ENCODE peak calls at places on chromosome 7, in nine cellular contexts. One of them, this sample, is unnamed. For H3K9me3, the result is how much of the 10 kb centered on the place peaks cover.

GRCh38 chr7:80940539-80941205 is 21.8 kb upstream of the SEMA3C start:
- DNase-seq in uterus: no peak
- DNase-seq in MM.1S: no peak
- DNase-seq in Caco-2: no peak
- DNase-seq in kidney: no peak
- DNase-seq in mucosa of descending colon: no peak
- DNase-seq in adrenal gland: no peak
- DNase-seq in ovary: no peak
- DNase-seq in left ventricle myocardium inferior: no peak
- DNase-seq in this sample: peak

GRCh38 chr7:25949672-25950487 is 202.1 kb upstream of the NFE2L3 start:
- DNase-seq in uterus: no peak
- DNase-seq in MM.1S: peak
- DNase-seq in Caco-2: peak
- DNase-seq in kidney: peak
- DNase-seq in mucosa of descending colon: peak
- DNase-seq in adrenal gland: peak
- DNase-seq in ovary: no peak
- DNase-seq in left ventricle myocardium inferior: no peak
- DNase-seq in this sample: peak

GRCh38 chr7:142711722-142712616 is 37.3 kb upstream of the PRSS1 start:
- DNase-seq in uterus: no peak
- DNase-seq in MM.1S: peak
- DNase-seq in Caco-2: peak
- DNase-seq in kidney: no peak
- DNase-seq in mucosa of descending colon: no peak
- DNase-seq in adrenal gland: no peak
- DNase-seq in ovary: no peak
- DNase-seq in left ventricle myocardium inferior: no peak
- DNase-seq in this sample: peak

GRCh38 chr7:131521651-131522163 is 34.7 kb downstream of the PODXL start:
- DNase-seq in uterus: peak
- DNase-seq in MM.1S: no peak
- DNase-seq in Caco-2: peak
- DNase-seq in kidney: peak
- DNase-seq in mucosa of descending colon: peak
- DNase-seq in adrenal gland: peak
- DNase-seq in ovary: peak
- DNase-seq in left ventricle myocardium inferior: no peak
- DNase-seq in this sample: no peak

GRCh38 chr7:45185864-45186250 is 28.3 kb downstream of the RAMP3 start:
- DNase-seq in uterus: no peak
- DNase-seq in MM.1S: no peak
- DNase-seq in Caco-2: no peak
- DNase-seq in kidney: peak
- DNase-seq in mucosa of descending colon: no peak
- DNase-seq in adrenal gland: no peak
- DNase-seq in ovary: no peak
- DNase-seq in left ventricle myocardium inferior: no peak
- DNase-seq in this sample: no peak

GRCh38 chr7:96416599-96416998 is 94.7 kb upstream of the SLC25A13 start:
- DNase-seq in uterus: no peak
- DNase-seq in MM.1S: no peak
- DNase-seq in Caco-2: no peak
- DNase-seq in kidney: no peak
- DNase-seq in mucosa of descending colon: no peak
- DNase-seq in adrenal gland: no peak
- DNase-seq in ovary: no peak
- DNase-seq in left ventricle myocardium inferior: no peak
- DNase-seq in this sample: no peak

GRCh38 chr7:127895360-127895759 is 135.9 kb downstream of the LRRC4 start:
- DNase-seq in uterus: no peak
- DNase-seq in MM.1S: no peak
- DNase-seq in Caco-2: no peak
- DNase-seq in kidney: no peak
- DNase-seq in mucosa of descending colon: no peak
- DNase-seq in adrenal gland: no peak
- DNase-seq in ovary: no peak
- DNase-seq in left ventricle myocardium inferior: no peak
- DNase-seq in this sample: no peak

GRCh38 chr7:152140560-152140959 is 115.1 kb downstream of the GALNT11 start:
- DNase-seq in uterus: no peak
- DNase-seq in MM.1S: no peak
- DNase-seq in Caco-2: no peak
- DNase-seq in kidney: no peak
- DNase-seq in mucosa of descending colon: no peak
- DNase-seq in adrenal gland: no peak
- DNase-seq in ovary: no peak
- DNase-seq in left ventricle myocardium inferior: no peak
- DNase-seq in this sample: no peak

GRCh38 chr7:90596745-90597526 is 815 bp downstream of the CDK14 start:
- DNase-seq in uterus: no peak
- DNase-seq in MM.1S: no peak
- DNase-seq in Caco-2: peak
- DNase-seq in kidney: no peak
- DNase-seq in mucosa of descending colon: no peak
- DNase-seq in adrenal gland: no peak
- DNase-seq in ovary: no peak
- DNase-seq in left ventricle myocardium inferior: no peak
- DNase-seq in this sample: peak

GRCh38 chr7:73555411-73555982 is 2.0 kb downstream of the BCL7B start:
- DNase-seq in uterus: no peak
- DNase-seq in MM.1S: no peak
- DNase-seq in Caco-2: no peak
- DNase-seq in kidney: no peak
- DNase-seq in mucosa of descending colon: no peak
- DNase-seq in adrenal gland: no peak
- DNase-seq in ovary: no peak
- DNase-seq in left ventricle myocardium inferior: no peak
- DNase-seq in this sample: no peak

GRCh38 chr7:146115665-146116451 is 743 bp upstream of the CNTNAP2 start:
- DNase-seq in uterus: no peak
- DNase-seq in MM.1S: peak
- DNase-seq in Caco-2: peak
- DNase-seq in kidney: peak
- DNase-seq in mucosa of descending colon: peak
- DNase-seq in adrenal gland: peak
- DNase-seq in ovary: peak
- DNase-seq in left ventricle myocardium inferior: peak
- DNase-seq in this sample: peak

GRCh38 chr7:158824028-158824427 is 5.3 kb downstream of the ESYT2 start:
- DNase-seq in uterus: no peak
- DNase-seq in MM.1S: peak
- DNase-seq in Caco-2: no peak
- DNase-seq in kidney: no peak
- DNase-seq in mucosa of descending colon: no peak
- DNase-seq in adrenal gland: no peak
- DNase-seq in ovary: no peak
- DNase-seq in left ventricle myocardium inferior: no peak
- DNase-seq in this sample: no peak

GRCh38 chr7:90244909-90245841 is at the start of gene CFAP69:
- DNase-seq in uterus: peak
- DNase-seq in MM.1S: peak
- DNase-seq in Caco-2: peak
- DNase-seq in kidney: peak
- DNase-seq in mucosa of descending colon: peak
- DNase-seq in adrenal gland: peak
- DNase-seq in ovary: peak
- DNase-seq in left ventricle myocardium inferior: peak
- DNase-seq in this sample: peak

GRCh38 chr7:138804618-138805017 is 6.6 kb upstream of the ATP6V0A4 start:
- DNase-seq in uterus: no peak
- DNase-seq in MM.1S: no peak
- DNase-seq in Caco-2: no peak
- DNase-seq in kidney: no peak
- DNase-seq in mucosa of descending colon: no peak
- DNase-seq in adrenal gland: no peak
- DNase-seq in ovary: no peak
- DNase-seq in left ventricle myocardium inferior: no peak
- DNase-seq in this sample: no peak

GRCh38 chr7:94375167-94375566 is 19.5 kb upstream of the COL1A2 start:
- DNase-seq in uterus: peak
- DNase-seq in MM.1S: no peak
- DNase-seq in Caco-2: no peak
- DNase-seq in kidney: no peak
- DNase-seq in mucosa of descending colon: no peak
- DNase-seq in adrenal gland: no peak
- DNase-seq in ovary: peak
- DNase-seq in left ventricle myocardium inferior: peak
- DNase-seq in this sample: peak

GRCh38 chr7:22549667-22550513 is 49.9 kb upstream of the STEAP1B start:
- DNase-seq in uterus: no peak
- DNase-seq in MM.1S: peak
- DNase-seq in Caco-2: no peak
- DNase-seq in kidney: no peak
- DNase-seq in mucosa of descending colon: no peak
- DNase-seq in adrenal gland: no peak
- DNase-seq in ovary: no peak
- DNase-seq in left ventricle myocardium inferior: no peak
- DNase-seq in this sample: peak

GRCh38 chr7:152402384-152403250 is 33.2 kb downstream of the KMT2C start:
- DNase-seq in uterus: no peak
- DNase-seq in MM.1S: no peak
- DNase-seq in Caco-2: no peak
- DNase-seq in kidney: no peak
- DNase-seq in mucosa of descending colon: no peak
- DNase-seq in adrenal gland: no peak
- DNase-seq in ovary: no peak
- DNase-seq in left ventricle myocardium inferior: no peak
- DNase-seq in this sample: peak

GRCh38 chr7:122132341-122132740 is 11.7 kb downstream of the AASS start:
- DNase-seq in uterus: no peak
- DNase-seq in MM.1S: no peak
- DNase-seq in Caco-2: no peak
- DNase-seq in kidney: no peak
- DNase-seq in mucosa of descending colon: no peak
- DNase-seq in adrenal gland: no peak
- DNase-seq in ovary: no peak
- DNase-seq in left ventricle myocardium inferior: no peak
- DNase-seq in this sample: no peak

GRCh38 chr7:138755331-138755747 is 42.5 kb upstream of the TMEM213 start:
- DNase-seq in uterus: no peak
- DNase-seq in MM.1S: no peak
- DNase-seq in Caco-2: peak
- DNase-seq in kidney: peak
- DNase-seq in mucosa of descending colon: no peak
- DNase-seq in adrenal gland: no peak
- DNase-seq in ovary: no peak
- DNase-seq in left ventricle myocardium inferior: no peak
- DNase-seq in this sample: peak

GRCh38 chr7:147896121-147896520 is 694.4 kb upstream of the C7orf33 start:
- DNase-seq in uterus: no peak
- DNase-seq in MM.1S: no peak
- DNase-seq in Caco-2: no peak
- DNase-seq in kidney: no peak
- DNase-seq in mucosa of descending colon: no peak
- DNase-seq in adrenal gland: no peak
- DNase-seq in ovary: no peak
- DNase-seq in left ventricle myocardium inferior: no peak
- DNase-seq in this sample: no peak

GRCh38 chr7:147894271-147894670 is 696.3 kb upstream of the C7orf33 start:
- DNase-seq in uterus: no peak
- DNase-seq in MM.1S: no peak
- DNase-seq in Caco-2: no peak
- DNase-seq in kidney: no peak
- DNase-seq in mucosa of descending colon: no peak
- DNase-seq in adrenal gland: no peak
- DNase-seq in ovary: no peak
- DNase-seq in left ventricle myocardium inferior: no peak
- DNase-seq in this sample: no peak
- TF ChIP-seq CTCF in uterus: no peak
- TF ChIP-seq CTCF in MM.1S: no peak
- TF ChIP-seq CTCF in Caco-2: no peak
- TF ChIP-seq CTCF in kidney: no peak
- TF ChIP-seq CTCF in mucosa of descending colon: no peak
- TF ChIP-seq CTCF in adrenal gland: no peak
- TF ChIP-seq CTCF in ovary: no peak
- TF ChIP-seq CTCF in left ventricle myocardium inferior: no peak
- TF ChIP-seq CTCF in this sample: no peak

GRCh38 chr7:57415326-57415725 is 34.7 kb upstream of the ZNF716 start:
- DNase-seq in uterus: no peak
- DNase-seq in MM.1S: no peak
- DNase-seq in Caco-2: no peak
- DNase-seq in kidney: no peak
- DNase-seq in mucosa of descending colon: no peak
- DNase-seq in adrenal gland: no peak
- DNase-seq in ovary: no peak
- DNase-seq in left ventricle myocardium inferior: no peak
- DNase-seq in this sample: no peak
- H3K9me3 ChIP-seq in uterus: under half
- H3K9me3 ChIP-seq in MM.1S: under half
- H3K9me3 ChIP-seq in Caco-2: under half
- H3K9me3 ChIP-seq in kidney: under half
- H3K9me3 ChIP-seq in mucosa of descending colon: under half
- H3K9me3 ChIP-seq in adrenal gland: under half
- H3K9me3 ChIP-seq in ovary: under half
- H3K9me3 ChIP-seq in left ventricle myocardium inferior: under half
- H3K9me3 ChIP-seq in this sample: under half

DNA sequence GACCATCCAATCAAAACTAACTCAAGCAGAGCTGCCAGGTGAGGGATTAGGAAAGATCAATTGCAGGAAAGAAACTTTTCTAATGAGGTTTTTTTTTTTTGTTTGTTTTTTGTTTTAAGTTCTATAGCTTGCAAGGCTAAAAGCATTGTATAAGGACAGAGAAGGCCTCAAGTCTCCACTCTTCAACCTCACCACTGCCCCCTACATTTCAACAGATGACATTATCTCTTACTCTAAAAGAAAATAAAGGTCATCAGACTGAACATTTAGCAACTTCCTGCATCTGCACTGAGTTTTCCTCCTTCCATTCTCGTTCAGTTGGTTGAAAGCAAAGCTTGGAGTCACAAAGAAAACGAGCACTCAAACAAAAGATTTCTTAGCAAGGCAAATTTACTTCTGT is 45.2 kb upstream of the EXOC4 start:
- DNase-seq in uterus: no peak
- DNase-seq in MM.1S: peak
- DNase-seq in Caco-2: no peak
- DNase-seq in kidney: no peak
- DNase-seq in mucosa of descending colon: no peak
- DNase-seq in adrenal gland: no peak
- DNase-seq in ovary: no peak
- DNase-seq in left ventricle myocardium inferior: no peak
- DNase-seq in this sample: peak
- TF ChIP-seq CTCF in uterus: no peak
- TF ChIP-seq CTCF in MM.1S: peak
- TF ChIP-seq CTCF in Caco-2: no peak
- TF ChIP-seq CTCF in kidney: no peak
- TF ChIP-seq CTCF in mucosa of descending colon: no peak
- TF ChIP-seq CTCF in adrenal gland: no peak
- TF ChIP-seq CTCF in ovary: no peak
- TF ChIP-seq CTCF in left ventricle myocardium inferior: no peak
- TF ChIP-seq CTCF in this sample: no peak

DNA sequence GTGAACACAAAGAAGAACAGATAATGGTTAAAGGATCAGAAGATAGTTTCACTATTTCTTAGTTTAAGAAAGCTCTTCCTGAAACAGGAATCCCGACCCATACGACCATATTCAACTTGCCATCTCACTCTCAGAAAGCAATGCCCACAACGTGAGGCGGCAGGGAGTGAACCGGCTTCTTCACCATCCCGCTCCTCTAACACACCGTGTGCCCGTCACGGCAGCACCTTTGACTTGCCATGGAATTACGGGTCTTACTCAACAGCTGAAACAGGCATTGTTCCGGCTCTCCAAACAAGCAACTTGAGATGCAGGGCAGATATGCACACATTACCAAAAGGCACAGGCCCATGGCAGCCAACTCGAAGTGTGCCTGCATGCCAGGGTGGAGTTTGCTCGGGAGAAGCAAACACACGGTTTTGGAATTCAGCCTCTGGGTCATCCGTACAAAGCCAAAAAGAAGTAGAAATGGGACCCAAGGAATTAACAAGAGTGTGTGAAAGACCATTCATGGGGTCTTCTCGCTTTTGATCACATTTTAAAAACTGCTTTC is 293.6 kb downstream of the DNAJB6 start:
- DNase-seq in uterus: no peak
- DNase-seq in MM.1S: no peak
- DNase-seq in Caco-2: no peak
- DNase-seq in kidney: no peak
- DNase-seq in mucosa of descending colon: no peak
- DNase-seq in adrenal gland: no peak
- DNase-seq in ovary: no peak
- DNase-seq in left ventricle myocardium inferior: no peak
- DNase-seq in this sample: no peak
- H3K9me3 ChIP-seq in uterus: under half
- H3K9me3 ChIP-seq in MM.1S: under half
- H3K9me3 ChIP-seq in Caco-2: under half
- H3K9me3 ChIP-seq in kidney: under half
- H3K9me3 ChIP-seq in mucosa of descending colon: under half
- H3K9me3 ChIP-seq in adrenal gland: under half
- H3K9me3 ChIP-seq in ovary: under half
- H3K9me3 ChIP-seq in left ventricle myocardium inferior: under half
- H3K9me3 ChIP-seq in this sample: under half